ENCODE peak calls at places on chromosomes 3 and 15, in nine cellular contexts. B is psoas muscle, N is astrocyte of the spinal cord, P is mammary epithelial cell, Y is A549, H is fibroblast of lung, U is neural progenitor cell, G is AG04450, X is thoracic aorta. D is an unnamed sample.

GRCh38 chr3:143443851-143444331 is 324.3 kb downstream of the CHST2 start:
- DNase-seq in P (peak; percentile 97), G (peak; percentile 78), X (peak; percentile 26), H (peak; percentile 96), U (no peak), B (peak; percentile 26), Y (peak; percentile 93), N (peak; percentile 97), D (peak; percentile 99)

GRCh38 chr15:38531509-38531908 is 33.1 kb downstream of the RASGRP1 start:
- DNase-seq in Y (no peak), U (no peak), P (peak; percentile 89), N (peak; percentile 36), G (no peak), X (no peak), H (peak; percentile 10), B (no peak), D (peak; percentile 36)

GRCh38 chr3:46998121-46998851 is 18.8 kb downstream of the NBEAL2 start:
- DNase-seq in B (peak; percentile 77), P (peak; percentile 50), U (peak; percentile 84), G (no peak), X (no peak), Y (peak; percentile 69), N (peak; percentile 47), H (peak; percentile 39), D (peak; percentile 65)

GRCh38 chr15:90086868-90087268 is 15.4 kb downstream of the IDH2 start:
- DNase-seq in H (peak; percentile 41), G (no peak), B (no peak), P (peak; percentile 36), N (peak; percentile 22), Y (peak; percentile 68), X (no peak), U (peak; percentile 59), D (peak; percentile 67)

GRCh38 chr15:66923438-66923881 is 141.9 kb upstream of the SMAD3 start:
- DNase-seq in N (peak; percentile 14), B (no peak), Y (peak; percentile 64), H (no peak), P (no peak), X (no peak), U (peak; percentile 72), G (no peak), D (peak; percentile 40)

GRCh38 chr15:71532994-71533393 is 277.4 kb upstream of the NR2E3 start:
- DNase-seq in U (peak; percentile 47), Y (peak; percentile 43), P (peak; percentile 63), H (peak; percentile 53), B (no peak), X (no peak), N (peak; percentile 25), G (no peak), D (peak; percentile 57)

GRCh38 chr3:139745831-139746230 is 68.1 kb upstream of the NMNAT3 start:
- DNase-seq in P (peak; percentile 58), U (no peak), N (peak; percentile 54), Y (no peak), X (no peak), H (peak; percentile 75), G (no peak), B (no peak), D (peak; percentile 83)

GRCh38 chr3:41881233-41881821 is 80.6 kb downstream of the ULK4 start:
- DNase-seq in Y (peak; percentile 33), N (peak; percentile 54), H (peak; percentile 68), U (peak; percentile 41), G (no peak), X (no peak), P (peak; percentile 29), B (no peak), D (peak; percentile 68)

GRCh38 chr3:36813320-36813719 is 49.0 kb upstream of the DCLK3 start:
- DNase-seq in H (no peak), B (no peak), Y (no peak), X (no peak), G (no peak), N (no peak), U (no peak), P (peak; percentile 83), D (no peak)

GRCh38 chr3:151477596-151478375 is 16.9 kb upstream of the IGSF10 start:
- DNase-seq in B (no peak), U (peak; percentile 10), N (no peak), X (no peak), P (no peak), Y (no peak), G (no peak), H (peak; percentile 32), D (peak; percentile 22)
- TF ChIP-seq CTCF in B (no peak), U (no peak), N (no peak), X (no peak), P (no peak), Y (no peak), G (no peak), H (no peak), D (no peak)

GRCh38 chr3:56919137-56919796 is 117.5 kb upstream of the ARHGEF3 start:
- DNase-seq in U (no peak), X (no peak), B (no peak), Y (no peak), G (no peak), H (no peak), N (no peak), P (no peak), D (no peak)

GRCh38 chr3:56919797-56920195 is 118.0 kb upstream of the ARHGEF3 start:
- DNase-seq in B (no peak), P (no peak), U (no peak), Y (no peak), X (no peak), N (no peak), H (no peak), G (no peak), D (no peak)

GRCh38 chr3:56917337-56917697 is 115.6 kb upstream of the ARHGEF3 start:
- DNase-seq in Y (no peak), P (no peak), H (no peak), U (no peak), B (no peak), X (no peak), G (no peak), N (no peak), D (no peak)

GRCh38 chr3:56916697-56917336 is 115.1 kb upstream of the ARHGEF3 start:
- DNase-seq in B (no peak), X (no peak), Y (no peak), P (no peak), H (no peak), U (no peak), N (no peak), G (no peak), D (no peak)

DNA sequence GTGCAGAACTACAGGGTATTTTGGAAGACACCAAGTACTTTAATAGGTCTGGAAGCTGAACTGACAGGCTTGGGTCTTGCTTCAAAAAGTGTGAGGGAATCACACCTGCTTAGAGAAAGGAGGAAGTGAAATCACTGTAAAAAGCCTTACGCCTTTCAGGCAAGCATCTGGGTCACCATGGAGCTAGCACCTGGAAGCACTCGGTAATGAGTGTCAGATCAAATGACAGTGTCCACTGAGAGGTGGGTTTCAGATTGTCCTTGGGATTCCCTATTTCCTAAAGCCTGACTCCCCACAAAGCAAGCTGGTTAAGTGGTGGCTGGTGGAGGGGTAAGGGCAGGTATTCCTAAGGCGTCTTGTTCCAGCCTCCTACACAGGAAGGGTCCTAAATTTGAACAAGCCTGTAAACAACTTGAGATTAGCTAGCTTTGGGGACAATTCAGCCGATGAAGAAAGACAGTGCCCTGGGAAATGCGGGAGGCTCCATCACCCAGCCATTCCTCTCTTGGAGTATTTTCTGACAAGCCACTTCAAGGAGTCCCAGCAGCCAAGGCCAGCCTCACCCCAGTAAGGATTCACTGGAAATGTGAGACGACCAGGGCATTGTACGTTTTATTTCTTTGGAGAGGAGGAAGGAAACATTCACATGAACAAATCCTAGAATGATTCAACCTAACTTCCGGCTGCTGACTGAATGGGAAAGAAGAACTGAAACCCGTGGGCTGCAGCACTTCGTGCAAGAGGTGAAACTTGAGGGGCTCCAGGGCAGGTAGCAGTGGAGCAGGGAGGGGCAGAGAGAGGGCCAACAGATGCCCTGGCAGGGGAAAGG is 116.2 kb upstream of the ARHGEF3 start:
- DNase-seq in H (no peak), B (no peak), P (no peak), N (no peak), U (no peak), G (no peak), Y (no peak), X (no peak), D (no peak)
- H3K4me3 ChIP-seq in H (no peak overlapping the region), B (no peak overlapping the region), P (no peak overlapping the region), N (no peak overlapping the region), U (no peak overlapping the region), G (no peak overlapping the region), Y (no peak overlapping the region), X (no peak overlapping the region), D (no peak overlapping the region)

GRCh38 chr3:146026547-146026946 is 134.4 kb downstream of the PLOD2 start:
- DNase-seq in B (no peak), X (no peak), Y (no peak), U (no peak), H (peak; percentile 26), N (no peak), G (no peak), P (no peak), D (no peak)
- TF ChIP-seq CTCF in B (no peak), X (no peak), Y (no peak), U (no peak), H (peak; percentile 5), N (peak; percentile 4), G (no peak), P (peak; percentile 25), D (no peak)

DNA sequence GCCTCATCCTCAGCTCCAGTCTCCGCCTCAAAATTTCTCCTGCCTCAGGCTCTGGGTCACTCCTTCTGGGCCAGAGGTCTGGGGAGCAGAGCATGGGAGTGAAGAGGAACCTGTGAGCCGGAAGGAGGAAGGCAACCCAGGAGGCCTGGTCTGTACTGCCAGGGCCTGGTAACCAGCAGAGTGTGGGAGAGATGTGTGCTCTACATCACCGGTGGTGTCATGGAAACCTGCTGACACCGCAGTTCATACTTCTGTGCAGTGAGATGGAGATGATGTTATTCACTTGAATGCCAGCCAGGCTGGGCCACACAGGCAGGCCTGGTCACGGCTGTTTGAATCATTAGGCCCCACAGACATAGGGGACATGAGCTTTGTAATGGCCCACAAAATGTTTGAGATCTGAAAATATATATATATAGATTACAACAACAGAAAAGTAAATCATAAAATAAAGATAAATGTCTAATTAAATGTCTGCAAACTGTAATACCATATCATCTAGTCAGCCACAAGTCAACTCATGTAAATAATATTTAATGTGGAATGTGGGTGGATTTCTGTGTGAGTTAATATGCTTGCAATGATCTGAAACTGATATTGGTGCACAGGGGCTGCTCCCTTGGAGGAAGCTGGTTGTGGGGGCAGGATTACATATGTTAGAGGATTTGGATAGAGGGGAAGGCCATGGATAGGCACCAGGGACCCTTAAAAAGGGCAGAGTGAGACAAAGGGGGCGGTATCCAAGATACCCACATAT is 108.5 kb upstream of the PFN2 start:
- DNase-seq in B (no peak), X (peak; percentile 16), U (no peak), H (peak; percentile 87), G (peak; percentile 62), P (peak; percentile 87), Y (peak; percentile 27), N (peak; percentile 94), D (peak; percentile 95)
- H3K4me3 ChIP-seq in B (no peak overlapping the region), X (no peak overlapping the region), U (no peak overlapping the region), H (no peak overlapping the region), G (no peak overlapping the region), P (no peak overlapping the region), Y (no peak overlapping the region), N (no peak overlapping the region), D (no peak overlapping the region)

GRCh38 chr15:99565281-99566156 is at the start of gene MEF2A:
- DNase-seq in U (peak; percentile 97), Y (peak; percentile 97), H (peak; percentile 96), P (peak; percentile 92), B (peak; percentile 96), G (peak; percentile 89), N (peak; percentile 95), X (peak; percentile 69), D (peak; percentile 97)
- TF ChIP-seq CTCF in U (no peak), Y (no peak), H (no peak), P (no peak), B (no peak), G (no peak), N (no peak), X (no peak), D (no peak)